ENCODE peak calls at places on chromosomes 2 and 18, in six cellular contexts. One of them, this sample, is unnamed.

GRCh38 chr2:216695401-216695821 is at the start of gene IGFBP5:
- DNase-seq in HCT116: no peak
- DNase-seq in choroid plexus epithelial cell: peak
- DNase-seq in pancreas: no peak
- DNase-seq in body of pancreas: peak
- DNase-seq in heart right ventricle: peak
- DNase-seq in this sample: no peak

GRCh38 chr18:36187826-36188721 is 777 bp downstream of the MOCOS start:
- DNase-seq in HCT116: peak
- DNase-seq in choroid plexus epithelial cell: no peak
- DNase-seq in pancreas: peak
- DNase-seq in body of pancreas: peak
- DNase-seq in heart right ventricle: peak
- DNase-seq in this sample: peak

GRCh38 chr18:3654442-3655253 is 204.7 kb downstream of the TGIF1 start:
- DNase-seq in HCT116: no peak
- DNase-seq in choroid plexus epithelial cell: no peak
- DNase-seq in pancreas: no peak
- DNase-seq in body of pancreas: no peak
- DNase-seq in heart right ventricle: no peak
- DNase-seq in this sample: no peak

GRCh38 chr2:231673348-231673770 is 35.0 kb upstream of the PTMA start:
- DNase-seq in HCT116: peak
- DNase-seq in choroid plexus epithelial cell: peak
- DNase-seq in pancreas: peak
- DNase-seq in body of pancreas: no peak
- DNase-seq in heart right ventricle: peak
- DNase-seq in this sample: no peak

GRCh38 chr2:68368657-68369339 is 3.7 kb downstream of the PLEK start:
- DNase-seq in HCT116: no peak
- DNase-seq in choroid plexus epithelial cell: peak
- DNase-seq in pancreas: no peak
- DNase-seq in body of pancreas: no peak
- DNase-seq in heart right ventricle: no peak
- DNase-seq in this sample: no peak

GRCh38 chr2:107645586-107645985 is 181.1 kb upstream of the RGPD4 start:
- DNase-seq in HCT116: no peak
- DNase-seq in choroid plexus epithelial cell: peak
- DNase-seq in pancreas: no peak
- DNase-seq in body of pancreas: no peak
- DNase-seq in heart right ventricle: no peak
- DNase-seq in this sample: no peak

GRCh38 chr2:143524001-143524608 is 394.9 kb downstream of the ARHGAP15 start:
- DNase-seq in HCT116: no peak
- DNase-seq in choroid plexus epithelial cell: peak
- DNase-seq in pancreas: no peak
- DNase-seq in body of pancreas: no peak
- DNase-seq in heart right ventricle: no peak
- DNase-seq in this sample: no peak

GRCh38 chr2:58710795-58711279 is 469.7 kb upstream of the FANCL start:
- DNase-seq in HCT116: no peak
- DNase-seq in choroid plexus epithelial cell: no peak
- DNase-seq in pancreas: peak
- DNase-seq in body of pancreas: no peak
- DNase-seq in heart right ventricle: peak
- DNase-seq in this sample: no peak

GRCh38 chr2:139909160-139909559 is 1129.0 kb upstream of the NXPH2 start:
- DNase-seq in HCT116: no peak
- DNase-seq in choroid plexus epithelial cell: no peak
- DNase-seq in pancreas: no peak
- DNase-seq in body of pancreas: no peak
- DNase-seq in heart right ventricle: no peak
- DNase-seq in this sample: no peak

GRCh38 chr2:219459460-219460311 is 25.0 kb downstream of the SPEG start:
- DNase-seq in HCT116: no peak
- DNase-seq in choroid plexus epithelial cell: peak
- DNase-seq in pancreas: peak
- DNase-seq in body of pancreas: peak
- DNase-seq in heart right ventricle: peak
- DNase-seq in this sample: no peak

GRCh38 chr2:121468936-121469335 is 61.7 kb upstream of the RNU4ATAC start:
- DNase-seq in HCT116: no peak
- DNase-seq in choroid plexus epithelial cell: no peak
- DNase-seq in pancreas: no peak
- DNase-seq in body of pancreas: no peak
- DNase-seq in heart right ventricle: no peak
- DNase-seq in this sample: no peak

GRCh38 chr18:36298113-36298701 is 694 bp downstream of the FHOD3 start:
- DNase-seq in HCT116: no peak
- DNase-seq in choroid plexus epithelial cell: no peak
- DNase-seq in pancreas: peak
- DNase-seq in body of pancreas: no peak
- DNase-seq in heart right ventricle: peak
- DNase-seq in this sample: no peak

GRCh38 chr2:7809640-7810039 is 872.2 kb upstream of the ID2 start:
- DNase-seq in HCT116: no peak
- DNase-seq in choroid plexus epithelial cell: no peak
- DNase-seq in pancreas: no peak
- DNase-seq in body of pancreas: no peak
- DNase-seq in heart right ventricle: no peak
- DNase-seq in this sample: peak

GRCh38 chr18:6413554-6414117 is 1.1 kb downstream of the L3MBTL4 start:
- DNase-seq in HCT116: no peak
- DNase-seq in choroid plexus epithelial cell: no peak
- DNase-seq in pancreas: no peak
- DNase-seq in body of pancreas: peak
- DNase-seq in heart right ventricle: no peak
- DNase-seq in this sample: no peak
- H3K4me3 ChIP-seq in HCT116: no peak
- H3K4me3 ChIP-seq in choroid plexus epithelial cell: peak
- H3K4me3 ChIP-seq in pancreas: peak
- H3K4me3 ChIP-seq in body of pancreas: peak
- H3K4me3 ChIP-seq in heart right ventricle: peak
- H3K4me3 ChIP-seq in this sample: no peak

DNA sequence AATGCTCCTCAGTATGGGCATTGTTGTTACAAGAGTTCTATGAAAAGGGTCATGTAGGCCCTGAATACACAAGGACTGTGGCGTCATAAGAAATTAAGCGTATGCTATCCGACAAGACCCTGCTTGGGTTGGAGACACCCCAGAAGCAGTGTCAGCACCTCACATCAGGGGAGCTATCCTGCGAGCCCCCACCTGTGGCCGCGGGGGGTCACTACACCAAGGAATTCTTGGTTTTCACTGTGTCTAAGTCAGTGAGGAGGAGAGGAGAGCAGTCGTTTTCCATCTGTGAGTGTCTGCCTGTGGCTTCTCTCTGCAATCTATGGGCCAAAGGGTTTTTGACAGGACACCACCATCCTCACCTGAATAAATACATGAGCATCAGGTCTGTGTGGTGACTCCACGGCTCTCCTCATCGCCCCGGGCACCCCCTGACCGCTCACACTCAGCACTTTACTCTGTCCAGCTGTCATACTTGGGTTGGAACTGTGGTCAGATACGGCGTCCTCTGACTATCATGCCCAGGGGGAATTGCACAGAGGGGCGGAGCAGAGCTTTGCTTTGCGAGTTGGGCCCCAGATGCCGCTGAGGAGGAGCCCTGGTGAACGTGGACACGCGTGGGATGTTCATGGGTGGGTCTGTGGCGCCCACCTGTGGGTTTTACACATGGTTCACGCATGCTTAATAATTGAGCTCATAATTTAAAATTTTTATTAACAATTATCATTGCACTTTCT is 235.5 kb downstream of the MYT1L start:
- DNase-seq in HCT116: no peak
- DNase-seq in choroid plexus epithelial cell: no peak
- DNase-seq in pancreas: no peak
- DNase-seq in body of pancreas: no peak
- DNase-seq in heart right ventricle: no peak
- DNase-seq in this sample: no peak
- TF ChIP-seq CTCF in HCT116: no peak
- TF ChIP-seq CTCF in choroid plexus epithelial cell: no peak
- TF ChIP-seq CTCF in pancreas: no peak
- TF ChIP-seq CTCF in body of pancreas: no peak
- TF ChIP-seq CTCF in heart right ventricle: no peak
- TF ChIP-seq CTCF in this sample: no peak

DNA sequence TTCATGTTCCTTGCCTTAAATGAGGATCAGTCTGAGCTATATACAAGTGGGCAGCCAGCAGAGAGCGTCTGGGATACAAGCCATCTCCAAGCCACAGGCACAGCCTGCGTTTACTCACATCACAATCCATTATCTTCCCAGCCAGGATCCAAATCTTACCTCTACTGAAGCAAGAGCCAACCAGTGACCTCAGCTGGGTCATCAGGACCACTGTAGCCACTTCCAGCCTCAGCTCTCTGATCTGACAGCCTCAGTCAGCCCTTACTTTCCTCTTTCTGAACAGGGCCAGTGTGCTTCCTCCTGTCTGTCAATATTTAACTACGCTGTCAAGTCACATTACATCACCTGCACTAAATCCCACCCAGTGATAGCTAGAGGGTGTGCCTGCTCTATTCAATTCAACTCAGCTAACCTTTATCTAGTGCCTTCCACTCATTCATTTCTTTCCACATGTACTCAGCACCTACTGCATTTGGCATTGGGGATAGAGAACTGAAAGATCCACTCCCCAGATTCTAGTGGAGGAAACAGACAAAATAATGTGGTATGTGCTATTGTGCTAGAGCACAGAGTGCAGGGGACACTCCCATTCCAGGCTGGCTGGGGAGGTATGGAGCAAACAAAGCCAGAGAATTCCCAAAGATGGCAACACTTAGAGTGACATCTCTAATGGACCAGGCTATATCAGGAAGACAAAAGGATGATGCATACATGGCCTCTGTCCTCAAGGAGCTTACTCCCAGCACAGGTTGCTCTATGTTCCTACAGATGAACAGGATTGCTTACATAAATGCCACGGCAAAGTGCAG is 146.5 kb downstream of the NCKAP5 start:
- DNase-seq in HCT116: no peak
- DNase-seq in choroid plexus epithelial cell: peak
- DNase-seq in pancreas: no peak
- DNase-seq in body of pancreas: no peak
- DNase-seq in heart right ventricle: peak
- DNase-seq in this sample: no peak
- H3K4me3 ChIP-seq in HCT116: no peak
- H3K4me3 ChIP-seq in choroid plexus epithelial cell: no peak
- H3K4me3 ChIP-seq in pancreas: no peak
- H3K4me3 ChIP-seq in body of pancreas: no peak
- H3K4me3 ChIP-seq in heart right ventricle: no peak
- H3K4me3 ChIP-seq in this sample: no peak

GRCh38 chr2:237432484-237433092 is 18.6 kb upstream of the COL6A3 start:
- DNase-seq in HCT116: peak
- DNase-seq in choroid plexus epithelial cell: peak
- DNase-seq in pancreas: peak
- DNase-seq in body of pancreas: no peak
- DNase-seq in heart right ventricle: no peak
- DNase-seq in this sample: no peak
- TF ChIP-seq CTCF in HCT116: no peak
- TF ChIP-seq CTCF in choroid plexus epithelial cell: peak
- TF ChIP-seq CTCF in pancreas: no peak
- TF ChIP-seq CTCF in body of pancreas: no peak
- TF ChIP-seq CTCF in heart right ventricle: no peak
- TF ChIP-seq CTCF in this sample: no peak

This sample was measured in LNCaP clone FGC.